ENCODE peak calls at places on chromosomes 1 and 21, in six cellular contexts. C is heart left ventricle, J is fibroblast of pulmonary artery, H is epithelial cell of proximal tubule, B is HFF-Myc, K is RWPE1. W is an unnamed sample.

GRCh38 chr21:46211786-46212720 is 16.5 kb downstream of the LSS start:
- DNase-seq in H (no peak), K (no peak), C (no peak), B (no peak), J (no peak), W (no peak)

GRCh38 chr1:245126530-245126929 is 28.3 kb upstream of the KIF26B start:
- DNase-seq in C (no peak), H (no peak), K (no peak), J (no peak), B (no peak), W (no peak)

GRCh38 chr1:21871943-21872342 is 59.9 kb downstream of the LDLRAD2 start:
- DNase-seq in B (no peak), J (no peak), K (peak), C (no peak), H (no peak), W (no peak)

GRCh38 chr1:160377585-160378206 is 10.8 kb downstream of the NHLH1 start:
- DNase-seq in C (no peak), B (no peak), H (no peak), J (peak), K (no peak), W (peak)

GRCh38 chr1:26787381-26787705 is 407 bp upstream of the PIGV start:
- DNase-seq in H (no peak), J (peak), C (no peak), B (no peak), K (peak), W (no peak)

GRCh38 chr1:46459315-46459714 is 30.3 kb upstream of the DMBX1 start:
- DNase-seq in J (no peak), H (no peak), B (no peak), K (no peak), C (no peak), W (no peak)

GRCh38 chr1:226609836-226610455 is 61.4 kb downstream of the STUM start:
- DNase-seq in C (no peak), B (no peak), K (no peak), H (no peak), J (peak), W (no peak)

GRCh38 chr1:109823543-109824348 is 60.0 kb upstream of the EPS8L3 start:
- DNase-seq in J (no peak), C (peak), H (no peak), K (no peak), B (no peak), W (no peak)

DNA sequence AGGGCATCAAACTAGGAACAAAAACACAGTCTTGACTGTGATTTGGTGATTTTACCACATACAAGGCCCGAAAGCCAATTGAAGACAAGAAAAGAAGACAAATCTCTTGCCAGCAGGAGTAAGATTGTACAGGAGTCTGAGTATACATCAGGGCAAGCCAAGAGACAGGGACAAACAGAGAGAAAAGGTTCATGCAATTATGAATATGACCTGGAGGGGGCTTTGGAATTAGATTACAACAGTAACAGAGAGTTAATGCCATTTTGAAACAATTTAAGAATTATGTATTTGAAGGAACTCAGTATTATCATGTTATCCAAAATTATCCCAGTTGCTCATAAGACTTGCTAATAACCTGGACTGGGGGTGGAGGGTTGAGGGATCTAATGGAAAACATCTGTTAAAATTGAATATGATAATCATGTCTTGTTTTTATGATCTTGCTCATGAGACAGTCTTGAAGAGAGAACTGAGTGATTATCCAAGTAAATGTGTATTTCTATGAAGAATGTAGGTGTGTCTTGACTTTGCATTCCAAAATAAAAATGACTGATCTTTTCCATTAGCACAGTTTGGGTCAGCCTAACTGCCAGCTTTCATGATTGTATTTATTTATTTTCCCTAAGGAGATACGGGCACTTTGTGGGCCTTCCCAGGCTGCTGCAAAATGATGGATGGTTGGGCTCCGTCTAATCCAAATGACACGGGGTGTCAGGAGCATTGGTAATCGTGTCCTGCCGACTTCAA is 117.7 kb downstream of the ERG start:
- DNase-seq in C (no peak), J (peak), H (no peak), B (no peak), K (peak), W (no peak)
- TF ChIP-seq CTCF in C (peak), J (peak), H (peak), B (no peak), K (peak), W (peak)

GRCh38 chr1:114296413-114296812 is 142.7 kb upstream of the SYT6 start:
- DNase-seq in B (no peak), H (no peak), K (no peak), C (no peak), J (no peak), W (no peak)
- TF ChIP-seq CTCF in B (no peak), H (no peak), K (no peak), C (no peak), J (no peak), W (no peak)

GRCh38 chr1:205271277-205271676 is 43.5 kb downstream of the TMCC2 start:
- DNase-seq in B (no peak), C (no peak), H (no peak), J (peak), K (no peak), W (no peak)
- TF ChIP-seq CTCF in B (peak), C (peak), H (peak), J (peak), K (no peak), W (peak)

GRCh38 chr1:90154711-90155110 is 159.8 kb downstream of the ZNF326 start:
- DNase-seq in C (no peak), B (no peak), H (no peak), J (no peak), K (no peak), W (no peak)

GRCh38 chr1:90147093-90147492 is 152.2 kb downstream of the ZNF326 start:
- DNase-seq in J (no peak), H (no peak), K (no peak), B (no peak), C (no peak), W (no peak)

GRCh38 chr1:90143522-90144050 is 148.7 kb downstream of the ZNF326 start:
- DNase-seq in C (no peak), H (no peak), B (no peak), K (no peak), J (no peak), W (no peak)

GRCh38 chr1:90144820-90145219 is 149.9 kb downstream of the ZNF326 start:
- DNase-seq in B (no peak), H (no peak), C (no peak), K (no peak), J (no peak), W (no peak)

DNA sequence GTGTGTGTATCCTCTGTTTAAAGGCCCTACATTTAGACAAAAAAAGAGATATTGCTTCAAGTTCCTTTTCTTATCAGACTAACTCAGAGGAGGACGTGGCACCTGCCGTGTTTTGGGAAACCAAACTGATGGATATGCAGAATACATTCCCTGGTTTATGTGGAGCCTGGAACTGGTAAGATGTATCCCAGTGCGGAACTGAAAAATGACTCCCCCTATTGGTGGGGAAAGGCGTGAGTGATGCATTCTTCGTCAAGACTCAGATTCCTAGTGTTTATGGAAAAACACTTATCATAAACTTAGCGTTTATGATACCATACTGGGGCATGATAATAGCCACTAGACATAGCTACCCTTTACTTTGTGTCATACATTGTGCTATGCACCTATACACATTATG is 154.2 kb downstream of the ZNF326 start:
- DNase-seq in J (no peak), B (no peak), C (no peak), H (no peak), K (no peak), W (no peak)
- TF ChIP-seq CTCF in J (no peak), B (no peak), C (no peak), H (peak), K (no peak), W (no peak)

DNA sequence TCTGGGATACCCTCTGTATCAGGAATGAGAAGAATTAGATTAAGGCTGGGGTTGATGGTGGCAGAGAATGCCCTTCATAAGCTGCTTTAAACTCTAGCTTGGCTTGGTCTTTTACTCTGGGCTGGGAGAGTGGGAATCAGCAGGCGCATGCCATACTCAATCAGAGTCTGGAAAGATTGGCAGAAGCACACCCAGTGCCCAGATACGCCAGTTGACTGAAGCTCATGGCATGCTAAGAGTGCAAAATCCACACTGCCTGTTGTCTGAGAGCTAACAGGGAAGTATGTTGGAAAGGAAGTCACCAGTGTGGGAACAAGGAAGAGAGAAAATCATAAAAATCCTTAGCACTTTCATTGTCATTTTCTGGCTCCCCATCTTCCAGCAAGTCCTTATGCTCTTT is 53.0 kb downstream of the HMCN1 start:
- DNase-seq in J (no peak), H (no peak), C (no peak), K (no peak), B (no peak), W (no peak)
- TF ChIP-seq CTCF in J (no peak), H (no peak), C (no peak), K (no peak), B (no peak), W (no peak)

DNA sequence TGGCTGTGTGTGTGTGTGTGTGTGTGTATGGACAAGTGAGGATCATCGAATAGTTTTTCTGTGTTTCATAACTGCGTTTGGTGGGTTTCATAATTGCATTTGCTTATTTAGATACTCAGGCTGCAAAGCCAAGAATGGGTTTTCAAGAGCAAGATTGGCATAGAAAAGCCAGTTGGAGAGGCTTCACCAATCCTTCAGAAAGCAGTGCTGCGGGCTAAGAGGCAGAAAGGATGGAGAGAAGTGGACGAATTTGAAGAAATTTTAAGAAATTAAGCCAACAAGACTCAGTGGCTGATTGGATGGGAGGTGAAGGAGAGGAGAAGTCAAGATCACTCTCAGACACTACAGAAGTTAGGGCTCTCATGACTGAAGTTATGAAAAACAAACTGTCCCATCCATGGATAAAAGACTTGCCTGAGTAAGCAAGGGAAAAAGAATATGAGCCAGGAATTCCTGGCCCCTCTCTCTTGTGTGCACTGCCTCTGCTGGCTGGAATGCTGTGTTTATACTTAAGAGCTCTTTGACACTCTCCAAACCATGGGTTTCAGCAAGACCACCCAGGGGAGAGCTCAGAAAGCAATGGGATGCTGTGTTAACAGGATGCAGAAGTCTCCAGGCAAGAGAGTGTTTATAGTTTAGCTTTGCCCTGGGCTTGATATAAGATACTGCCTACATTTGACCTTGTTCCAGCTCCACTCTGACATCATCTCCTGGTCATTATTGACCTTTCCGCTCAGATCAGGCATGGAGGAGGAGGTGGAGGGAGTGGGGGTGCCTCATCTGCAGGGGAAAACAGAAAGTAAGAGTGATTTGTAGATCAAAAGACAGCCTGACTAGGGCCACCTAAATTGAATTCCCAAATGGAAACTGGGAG is 232.0 kb upstream of the PLXNA2 start:
- DNase-seq in B (no peak), K (no peak), J (no peak), C (no peak), H (peak), W (no peak)
- TF ChIP-seq CTCF in B (no peak), K (no peak), J (no peak), C (no peak), H (peak), W (peak)

GRCh38 chr1:9914603-9914937 is 4.5 kb upstream of the CTNNBIP1 start:
- DNase-seq in B (no peak), J (no peak), C (no peak), K (no peak), H (no peak), W (no peak)
- TF ChIP-seq CTCF in B (no peak), J (no peak), C (peak), K (no peak), H (peak), W (no peak)